ENCODE peak calls at places on chromosomes 2 and 18, in seven cellular contexts. One of them, this sample, is unnamed.

GRCh38 chr18:42052137-42052708 is 97.2 kb downstream of the PIK3C3 start:
- DNase-seq in neuronal stem cell: no peak
- DNase-seq in IMR-90: peak
- DNase-seq in H9: no peak
- DNase-seq in mesenchymal stem cell: peak
- DNase-seq in trophoblast cell: no peak
- DNase-seq in H1: no peak
- DNase-seq in this sample: peak

GRCh38 chr2:3518496-3519254 is 656 bp downstream of the ADI1 start:
- DNase-seq in neuronal stem cell: peak
- DNase-seq in IMR-90: peak
- DNase-seq in H9: peak
- DNase-seq in mesenchymal stem cell: peak
- DNase-seq in trophoblast cell: peak
- DNase-seq in H1: peak
- DNase-seq in this sample: peak

GRCh38 chr2:237857791-237858190 is 1.6 kb upstream of the RAMP1 start:
- DNase-seq in neuronal stem cell: no peak
- DNase-seq in IMR-90: no peak
- DNase-seq in H9: no peak
- DNase-seq in mesenchymal stem cell: no peak
- DNase-seq in trophoblast cell: no peak
- DNase-seq in H1: no peak
- DNase-seq in this sample: no peak

GRCh38 chr2:102606353-102606752 is 13.0 kb upstream of the SLC9A2 start:
- DNase-seq in neuronal stem cell: no peak
- DNase-seq in IMR-90: no peak
- DNase-seq in H9: no peak
- DNase-seq in mesenchymal stem cell: no peak
- DNase-seq in trophoblast cell: peak
- DNase-seq in H1: no peak
- DNase-seq in this sample: no peak

GRCh38 chr2:206701952-206702630 is 16.1 kb downstream of the DYTN start:
- DNase-seq in neuronal stem cell: no peak
- DNase-seq in IMR-90: no peak
- DNase-seq in H9: no peak
- DNase-seq in mesenchymal stem cell: no peak
- DNase-seq in trophoblast cell: no peak
- DNase-seq in H1: no peak
- DNase-seq in this sample: peak

GRCh38 chr18:79305976-79306375 is 89.8 kb upstream of the NFATC1 start:
- DNase-seq in neuronal stem cell: no peak
- DNase-seq in IMR-90: no peak
- DNase-seq in H9: no peak
- DNase-seq in mesenchymal stem cell: no peak
- DNase-seq in trophoblast cell: no peak
- DNase-seq in H1: no peak
- DNase-seq in this sample: no peak

GRCh38 chr2:64329848-64330247 is 124.1 kb upstream of the LGALSL start:
- DNase-seq in neuronal stem cell: no peak
- DNase-seq in IMR-90: peak
- DNase-seq in H9: no peak
- DNase-seq in mesenchymal stem cell: peak
- DNase-seq in trophoblast cell: no peak
- DNase-seq in H1: no peak
- DNase-seq in this sample: peak

GRCh38 chr2:237706257-237706656 is 78.9 kb downstream of the LRRFIP1 start:
- DNase-seq in neuronal stem cell: no peak
- DNase-seq in IMR-90: no peak
- DNase-seq in H9: no peak
- DNase-seq in mesenchymal stem cell: no peak
- DNase-seq in trophoblast cell: no peak
- DNase-seq in H1: no peak
- DNase-seq in this sample: no peak

GRCh38 chr18:35143615-35144596 is 96.9 kb upstream of the ZNF397 start:
- DNase-seq in neuronal stem cell: peak
- DNase-seq in IMR-90: peak
- DNase-seq in H9: peak
- DNase-seq in mesenchymal stem cell: peak
- DNase-seq in trophoblast cell: peak
- DNase-seq in H1: peak
- DNase-seq in this sample: peak

GRCh38 chr2:238507836-238508235 is 81.1 kb downstream of the ASB1 start:
- DNase-seq in neuronal stem cell: no peak
- DNase-seq in IMR-90: no peak
- DNase-seq in H9: no peak
- DNase-seq in mesenchymal stem cell: no peak
- DNase-seq in trophoblast cell: no peak
- DNase-seq in H1: no peak
- DNase-seq in this sample: no peak

GRCh38 chr2:11410101-11410500 is 55.9 kb downstream of the E2F6 start:
- DNase-seq in neuronal stem cell: no peak
- DNase-seq in IMR-90: no peak
- DNase-seq in H9: no peak
- DNase-seq in mesenchymal stem cell: no peak
- DNase-seq in trophoblast cell: no peak
- DNase-seq in H1: no peak
- DNase-seq in this sample: no peak

GRCh38 chr2:19688059-19688458 is 213.7 kb downstream of the TTC32 start:
- DNase-seq in neuronal stem cell: no peak
- DNase-seq in IMR-90: no peak
- DNase-seq in H9: peak
- DNase-seq in mesenchymal stem cell: no peak
- DNase-seq in trophoblast cell: no peak
- DNase-seq in H1: no peak
- DNase-seq in this sample: no peak

GRCh38 chr2:99140860-99141109 is 722 bp upstream of the C2orf15 start:
- DNase-seq in neuronal stem cell: no peak
- DNase-seq in IMR-90: no peak
- DNase-seq in H9: no peak
- DNase-seq in mesenchymal stem cell: no peak
- DNase-seq in trophoblast cell: no peak
- DNase-seq in H1: no peak
- DNase-seq in this sample: no peak

GRCh38 chr2:230925879-230926765 is 1.1 kb upstream of the GPR55 start:
- DNase-seq in neuronal stem cell: no peak
- DNase-seq in IMR-90: no peak
- DNase-seq in H9: peak
- DNase-seq in mesenchymal stem cell: no peak
- DNase-seq in trophoblast cell: no peak
- DNase-seq in H1: no peak
- DNase-seq in this sample: peak

GRCh38 chr2:45289997-45290673 is 280.9 kb upstream of the SIX2 start:
- DNase-seq in neuronal stem cell: no peak
- DNase-seq in IMR-90: peak
- DNase-seq in H9: no peak
- DNase-seq in mesenchymal stem cell: no peak
- DNase-seq in trophoblast cell: no peak
- DNase-seq in H1: no peak
- DNase-seq in this sample: no peak

GRCh38 chr2:174397773-174398172 is 2.2 kb downstream of the SCRN3 start:
- DNase-seq in neuronal stem cell: no peak
- DNase-seq in IMR-90: no peak
- DNase-seq in H9: no peak
- DNase-seq in mesenchymal stem cell: no peak
- DNase-seq in trophoblast cell: no peak
- DNase-seq in H1: no peak
- DNase-seq in this sample: no peak

GRCh38 chr2:202035941-202036372 is 2.3 kb downstream of the FZD7 start:
- DNase-seq in neuronal stem cell: peak
- DNase-seq in IMR-90: peak
- DNase-seq in H9: no peak
- DNase-seq in mesenchymal stem cell: no peak
- DNase-seq in trophoblast cell: no peak
- DNase-seq in H1: no peak
- DNase-seq in this sample: peak

GRCh38 chr2:127174977-127175376 is 45.1 kb downstream of the CYP27C1 start:
- DNase-seq in neuronal stem cell: no peak
- DNase-seq in IMR-90: peak
- DNase-seq in H9: no peak
- DNase-seq in mesenchymal stem cell: peak
- DNase-seq in trophoblast cell: no peak
- DNase-seq in H1: no peak
- DNase-seq in this sample: no peak

GRCh38 chr2:187552959-187553681 is 1.1 kb downstream of the TFPI start:
- DNase-seq in neuronal stem cell: no peak
- DNase-seq in IMR-90: peak
- DNase-seq in H9: no peak
- DNase-seq in mesenchymal stem cell: peak
- DNase-seq in trophoblast cell: peak
- DNase-seq in H1: no peak
- DNase-seq in this sample: no peak

GRCh38 chr2:81976998-81977397 is 1672.4 kb upstream of the LRRTM1 start:
- DNase-seq in neuronal stem cell: no peak
- DNase-seq in IMR-90: no peak
- DNase-seq in H9: no peak
- DNase-seq in mesenchymal stem cell: no peak
- DNase-seq in trophoblast cell: no peak
- DNase-seq in H1: no peak
- DNase-seq in this sample: no peak

GRCh38 chr2:23859983-23860382 is 66.9 kb downstream of the ATAD2B start:
- DNase-seq in neuronal stem cell: no peak
- DNase-seq in IMR-90: peak
- DNase-seq in H9: no peak
- DNase-seq in mesenchymal stem cell: peak
- DNase-seq in trophoblast cell: peak
- DNase-seq in H1: no peak
- DNase-seq in this sample: no peak

GRCh38 chr2:68726608-68727367 is 7.8 kb upstream of the ARHGAP25 start:
- DNase-seq in neuronal stem cell: no peak
- DNase-seq in IMR-90: no peak
- DNase-seq in H9: no peak
- DNase-seq in mesenchymal stem cell: peak
- DNase-seq in trophoblast cell: no peak
- DNase-seq in H1: no peak
- DNase-seq in this sample: no peak

GRCh38 chr2:71930073-71930681 is 217.5 kb downstream of the CYP26B1 start:
- DNase-seq in neuronal stem cell: no peak
- DNase-seq in IMR-90: no peak
- DNase-seq in H9: peak
- DNase-seq in mesenchymal stem cell: peak
- DNase-seq in trophoblast cell: no peak
- DNase-seq in H1: no peak
- DNase-seq in this sample: no peak

GRCh38 chr2:149019768-149020167 is 18.7 kb upstream of the LYPD6B start:
- DNase-seq in neuronal stem cell: no peak
- DNase-seq in IMR-90: no peak
- DNase-seq in H9: no peak
- DNase-seq in mesenchymal stem cell: no peak
- DNase-seq in trophoblast cell: no peak
- DNase-seq in H1: no peak
- DNase-seq in this sample: no peak

GRCh38 chr18:23453657-23454011 is 547 bp downstream of the RIOK3 start:
- DNase-seq in neuronal stem cell: no peak
- DNase-seq in IMR-90: peak
- DNase-seq in H9: no peak
- DNase-seq in mesenchymal stem cell: peak
- DNase-seq in trophoblast cell: no peak
- DNase-seq in H1: no peak
- DNase-seq in this sample: peak

GRCh38 chr2:235709124-235709813 is 215.4 kb downstream of the AGAP1 start:
- DNase-seq in neuronal stem cell: no peak
- DNase-seq in IMR-90: peak
- DNase-seq in H9: no peak
- DNase-seq in mesenchymal stem cell: peak
- DNase-seq in trophoblast cell: peak
- DNase-seq in H1: no peak
- DNase-seq in this sample: peak
- H4K8ac ChIP-seq in neuronal stem cell: no peak
- H4K8ac ChIP-seq in IMR-90: no peak
- H4K8ac ChIP-seq in H9: no peak
- H4K8ac ChIP-seq in mesenchymal stem cell: no peak
- H4K8ac ChIP-seq in trophoblast cell: no peak
- H4K8ac ChIP-seq in H1: no peak
- H4K8ac ChIP-seq in this sample: no peak

GRCh38 chr18:40367576-40367975 is 1587.5 kb upstream of the PIK3C3 start:
- DNase-seq in neuronal stem cell: no peak
- DNase-seq in IMR-90: no peak
- DNase-seq in H9: no peak
- DNase-seq in mesenchymal stem cell: no peak
- DNase-seq in trophoblast cell: no peak
- DNase-seq in H1: no peak
- DNase-seq in this sample: peak
- H3K18ac ChIP-seq in neuronal stem cell: no peak
- H3K18ac ChIP-seq in IMR-90: no peak
- H3K18ac ChIP-seq in H9: no peak
- H3K18ac ChIP-seq in mesenchymal stem cell: no peak
- H3K18ac ChIP-seq in trophoblast cell: no peak
- H3K18ac ChIP-seq in H1: no peak
- H3K18ac ChIP-seq in this sample: no peak

GRCh38 chr2:211175956-211176355 is 619.6 kb downstream of the CPS1 start:
- DNase-seq in neuronal stem cell: no peak
- DNase-seq in IMR-90: no peak
- DNase-seq in H9: no peak
- DNase-seq in mesenchymal stem cell: no peak
- DNase-seq in trophoblast cell: no peak
- DNase-seq in H1: no peak
- DNase-seq in this sample: no peak
- H4K8ac ChIP-seq in neuronal stem cell: no peak
- H4K8ac ChIP-seq in IMR-90: no peak
- H4K8ac ChIP-seq in H9: no peak
- H4K8ac ChIP-seq in mesenchymal stem cell: no peak
- H4K8ac ChIP-seq in trophoblast cell: no peak
- H4K8ac ChIP-seq in H1: no peak
- H4K8ac ChIP-seq in this sample: no peak

GRCh38 chr2:239684271-239684670 is 283.5 kb upstream of the HDAC4 start:
- DNase-seq in neuronal stem cell: no peak
- DNase-seq in IMR-90: no peak
- DNase-seq in H9: no peak
- DNase-seq in mesenchymal stem cell: no peak
- DNase-seq in trophoblast cell: no peak
- DNase-seq in H1: no peak
- DNase-seq in this sample: no peak

GRCh38 chr2:239688098-239688497 is 287.3 kb upstream of the HDAC4 start:
- DNase-seq in neuronal stem cell: no peak
- DNase-seq in IMR-90: no peak
- DNase-seq in H9: no peak
- DNase-seq in mesenchymal stem cell: no peak
- DNase-seq in trophoblast cell: no peak
- DNase-seq in H1: peak
- DNase-seq in this sample: peak

GRCh38 chr2:239687441-239687840 is 286.6 kb upstream of the HDAC4 start:
- DNase-seq in neuronal stem cell: no peak
- DNase-seq in IMR-90: no peak
- DNase-seq in H9: no peak
- DNase-seq in mesenchymal stem cell: no peak
- DNase-seq in trophoblast cell: no peak
- DNase-seq in H1: no peak
- DNase-seq in this sample: no peak

GRCh38 chr2:239685556-239685955 is 284.7 kb upstream of the HDAC4 start:
- DNase-seq in neuronal stem cell: no peak
- DNase-seq in IMR-90: no peak
- DNase-seq in H9: no peak
- DNase-seq in mesenchymal stem cell: no peak
- DNase-seq in trophoblast cell: no peak
- DNase-seq in H1: no peak
- DNase-seq in this sample: no peak

DNA sequence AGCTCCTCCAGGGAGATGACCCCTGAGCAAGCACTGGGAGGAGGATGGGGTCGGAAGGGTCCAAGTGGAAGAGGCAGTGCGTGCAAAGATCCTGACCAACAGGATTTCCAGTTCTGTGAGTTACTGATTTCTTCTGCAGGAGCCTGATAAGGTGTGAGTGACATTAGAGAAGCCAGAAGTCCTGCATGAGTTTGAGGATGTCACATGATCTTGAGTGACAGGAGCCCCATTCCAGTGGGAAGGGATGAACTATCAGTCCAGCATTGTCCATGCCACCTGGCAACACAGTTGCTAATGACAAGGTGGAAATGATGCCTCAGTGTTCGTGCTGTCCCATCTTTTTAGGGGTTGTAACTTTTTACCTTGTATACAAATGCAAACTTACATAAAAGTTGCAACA is 285.1 kb upstream of the HDAC4 start:
- DNase-seq in neuronal stem cell: no peak
- DNase-seq in IMR-90: no peak
- DNase-seq in H9: no peak
- DNase-seq in mesenchymal stem cell: no peak
- DNase-seq in trophoblast cell: no peak
- DNase-seq in H1: no peak
- DNase-seq in this sample: no peak
- H3K18ac ChIP-seq in neuronal stem cell: no peak
- H3K18ac ChIP-seq in IMR-90: no peak
- H3K18ac ChIP-seq in H9: no peak
- H3K18ac ChIP-seq in mesenchymal stem cell: no peak
- H3K18ac ChIP-seq in trophoblast cell: no peak
- H3K18ac ChIP-seq in H1: no peak
- H3K18ac ChIP-seq in this sample: no peak